ENCODE peak calls at places on chromosome 22, in five cellular contexts. O is thoracic aorta, U is body of pancreas, Y is iPS DF 6.9, Z is ovary. M is an unnamed sample.
A peak's percentile ranks its signal among the peaks of the same experiment; 100 is the strongest.

GRCh38 chr22:41474878-41475451 is 6.0 kb downstream of the ACO2 start:
- DNase-seq in O (no peak), U (no peak), Y (no peak), Z (no peak), M (no peak)

GRCh38 chr22:27405672-27406388 is 395.7 kb downstream of the MN1 start:
- DNase-seq in O (no peak), U (peak; percentile 75), Y (no peak), Z (peak; percentile 52), M (peak; percentile 52)

GRCh38 chr22:40123387-40123786 is 54.3 kb upstream of the TNRC6B start:
- DNase-seq in O (no peak), U (no peak), Y (no peak), Z (no peak), M (no peak)

GRCh38 chr22:40668611-40669390 is 10.5 kb upstream of the MCHR1 start:
- DNase-seq in O (no peak), U (no peak), Y (no peak), Z (no peak), M (no peak)

GRCh38 chr22:34877506-34877905 is 188.5 kb upstream of the ISX start:
- DNase-seq in O (no peak), U (no peak), Y (no peak), Z (no peak), M (no peak)

GRCh38 chr22:36077261-36077660 is 48.6 kb upstream of the RBFOX2 start:
- DNase-seq in O (no peak), U (no peak), Y (no peak), Z (no peak), M (no peak)

GRCh38 chr22:41021039-41021654 is 70.0 kb downstream of the RBX1 start:
- DNase-seq in O (no peak), U (peak; percentile 12), Y (no peak), Z (peak; percentile 46), M (peak; percentile 34)

GRCh38 chr22:40975346-40975745 is 24.2 kb downstream of the RBX1 start:
- DNase-seq in O (no peak), U (no peak), Y (no peak), Z (no peak), M (no peak)

GRCh38 chr22:29330753-29331152 is 15.3 kb upstream of the RASL10A start:
- DNase-seq in O (no peak), U (no peak), Y (no peak), Z (peak; percentile 83), M (no peak)

GRCh38 chr22:39351689-39352214 is 2.0 kb downstream of the SYNGR1 start:
- DNase-seq in O (no peak), U (no peak), Y (no peak), Z (no peak), M (no peak)

GRCh38 chr22:23219787-23220484 is 39.6 kb downstream of the BCR start:
- DNase-seq in O (no peak), U (no peak), Y (no peak), Z (no peak), M (peak; percentile 49)

GRCh38 chr22:18066181-18066859 is 11.5 kb upstream of the PEX26 start:
- DNase-seq in O (no peak), U (no peak), Y (no peak), Z (no peak), M (no peak)

GRCh38 chr22:37187891-37188761 is at the start of gene C1QTNF6:
- DNase-seq in O (no peak), U (no peak), Y (no peak), Z (peak; percentile 61), M (peak; percentile 65)

GRCh38 chr22:23067691-23068090 is 2.6 kb upstream of the GNAZ start:
- DNase-seq in O (no peak), U (peak; percentile 5), Y (no peak), Z (no peak), M (no peak)

GRCh38 chr22:38655532-38656255 is 498 bp downstream of the FAM227A start:
- DNase-seq in O (no peak), U (peak; percentile 17), Y (no peak), Z (no peak), M (no peak)

GRCh38 chr22:28750471-28750881 is 8.6 kb downstream of the HSCB start:
- DNase-seq in O (no peak), U (no peak), Y (no peak), Z (no peak), M (no peak)

GRCh38 chr22:42399315-42400271 is 32.6 kb downstream of the NFAM1 start:
- DNase-seq in O (no peak), U (peak; percentile 29), Y (no peak), Z (no peak), M (peak; percentile 36)

GRCh38 chr22:17647996-17648395 is 9.4 kb downstream of the BCL2L13 start:
- DNase-seq in O (no peak), U (no peak), Y (no peak), Z (no peak), M (no peak)

GRCh38 chr22:32830473-32830872 is 29.0 kb downstream of the TIMP3 start:
- DNase-seq in O (no peak), U (peak; percentile 22), Y (no peak), Z (no peak), M (no peak)

GRCh38 chr22:50473088-50473487 is 1.7 kb downstream of the SBF1 start:
- DNase-seq in O (no peak), U (no peak), Y (no peak), Z (no peak), M (peak; percentile 46)

GRCh38 chr22:38868886-38869381 is 3.1 kb downstream of the CBX6 start:
- DNase-seq in O (peak; percentile 38), U (peak; percentile 82), Y (peak; percentile 72), Z (peak; percentile 83), M (peak; percentile 81)

GRCh38 chr22:47055461-47055860 is 293.0 kb downstream of the TBC1D22A start:
- DNase-seq in O (no peak), U (no peak), Y (no peak), Z (no peak), M (no peak)

GRCh38 chr22:24106385-24107381 is 74.6 kb upstream of the SUSD2 start:
- DNase-seq in O (no peak), U (no peak), Y (no peak), Z (peak; percentile 40), M (no peak)

GRCh38 chr22:17422736-17423343 is 53.6 kb downstream of the CECR2 start:
- DNase-seq in O (no peak), U (no peak), Y (no peak), Z (no peak), M (no peak)

GRCh38 chr22:50418624-50419023 is 56.2 kb downstream of the SBF1 start:
- DNase-seq in O (no peak), U (no peak), Y (no peak), Z (no peak), M (no peak)

GRCh38 chr22:22397875-22398524 is 110.5 kb downstream of the ZNF280B start:
- DNase-seq in O (no peak), U (no peak), Y (no peak), Z (no peak), M (no peak)

GRCh38 chr22:19396561-19396933 is 35.0 kb downstream of the HIRA start:
- DNase-seq in O (no peak), U (no peak), Y (no peak), Z (no peak), M (no peak)
- H3K27ac ChIP-seq in O (no peak overlapping the region), U (no peak overlapping the region), Y (no peak overlapping the region), Z (no peak overlapping the region), M (no peak overlapping the region)

GRCh38 chr22:45166935-45167334 is 3.2 kb downstream of the NUP50 start:
- DNase-seq in O (no peak), U (no peak), Y (no peak), Z (no peak), M (no peak)
- H3K4me1 ChIP-seq in O (peaks cover 21% of the 10 kb centered on the region), U (peaks cover 32% of the 10 kb centered on the region), Y (no peaks in the 10 kb centered on the region), Z (peaks cover 4% of the 10 kb centered on the region), M (peaks cover 11% of the 10 kb centered on the region)

GRCh38 chr22:49155039-49155808 is 672.4 kb downstream of the BRD1 start:
- DNase-seq in O (no peak), U (no peak), Y (no peak), Z (no peak), M (no peak)
- H3K9me3 ChIP-seq in O (no peaks in the 10 kb centered on the region), U (no peaks in the 10 kb centered on the region), Y (peaks cover 33% of the 10 kb centered on the region), Z (no peaks in the 10 kb centered on the region), M (no peaks in the 10 kb centered on the region)

GRCh38 chr22:26131755-26132154 is 37.5 kb upstream of the SEZ6L start:
- DNase-seq in O (no peak), U (no peak), Y (no peak), Z (no peak), M (no peak)
- H3K27ac ChIP-seq in O (no peak overlapping the region), U (no peak overlapping the region), Y (no peak overlapping the region), Z (no peak overlapping the region), M (no peak overlapping the region)

GRCh38 chr22:31230155-31230870 is 18.2 kb downstream of the LIMK2 start:
- DNase-seq in O (no peak), U (no peak), Y (no peak), Z (no peak), M (no peak)

GRCh38 chr22:31228425-31228824 is 16.3 kb downstream of the LIMK2 start:
- DNase-seq in O (no peak), U (no peak), Y (no peak), Z (no peak), M (no peak)

GRCh38 chr22:31229402-31230140 is 17.5 kb downstream of the LIMK2 start:
- DNase-seq in O (no peak), U (peak; percentile 75), Y (no peak), Z (peak; percentile 46), M (peak; percentile 78)

GRCh38 chr22:31233001-31233400 is 20.9 kb downstream of the LIMK2 start:
- DNase-seq in O (no peak), U (no peak), Y (no peak), Z (no peak), M (no peak)

GRCh38 chr22:31230871-31231621 is 18.9 kb downstream of the LIMK2 start:
- DNase-seq in O (no peak), U (peak; percentile 71), Y (no peak), Z (peak; percentile 51), M (peak; percentile 70)
- H3K4me1 ChIP-seq in O (peaks cover 27% of the 10 kb centered on the region), U (peaks cover 43% of the 10 kb centered on the region), Y (no peaks in the 10 kb centered on the region), Z (no peaks in the 10 kb centered on the region), M (peaks cover 26% of the 10 kb centered on the region)

GRCh38 chr22:49322231-49322630 is 505.4 kb downstream of the BRD1 start:
- DNase-seq in O (no peak), U (no peak), Y (no peak), Z (no peak), M (no peak)

GRCh38 chr22:49324527-49325491 is 502.9 kb downstream of the BRD1 start:
- DNase-seq in O (no peak), U (no peak), Y (no peak), Z (no peak), M (no peak)

GRCh38 chr22:49325531-49326395 is 501.9 kb downstream of the BRD1 start:
- DNase-seq in O (no peak), U (no peak), Y (no peak), Z (no peak), M (no peak)

GRCh38 chr22:49322861-49323622 is 504.6 kb downstream of the BRD1 start:
- DNase-seq in O (no peak), U (no peak), Y (no peak), Z (no peak), M (no peak)

DNA sequence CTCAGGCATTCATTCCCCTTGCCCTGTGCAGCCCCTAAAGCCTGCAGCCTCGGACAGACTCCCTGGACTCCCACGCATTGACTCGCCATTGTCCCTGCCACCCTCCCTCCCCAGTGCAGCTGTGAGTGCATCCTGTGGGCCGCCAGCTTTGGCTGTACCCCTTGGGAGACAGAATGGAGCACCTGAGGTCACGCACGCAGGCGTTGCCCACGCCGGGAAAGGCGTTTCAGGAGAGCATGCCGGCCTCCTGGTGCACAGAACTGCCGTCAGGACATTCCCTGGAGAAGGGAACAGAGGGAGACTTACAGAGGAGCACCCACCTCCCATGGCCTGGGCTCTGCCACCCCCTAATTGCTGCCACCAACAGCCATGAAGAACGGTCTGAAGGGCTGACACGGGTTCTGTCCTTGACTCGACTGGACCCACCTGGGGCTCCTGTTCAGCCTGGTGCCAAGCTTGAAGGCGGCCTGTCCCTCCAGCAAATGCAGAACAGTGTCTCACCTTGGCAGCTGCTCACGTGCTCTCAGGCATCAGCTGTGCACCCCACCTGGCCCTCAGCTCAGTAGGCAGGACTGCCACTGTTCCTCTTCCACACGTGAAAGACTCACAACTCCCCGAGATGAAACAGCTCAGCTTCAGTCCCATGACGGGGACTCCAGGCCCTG is 503.8 kb downstream of the BRD1 start:
- DNase-seq in O (no peak), U (no peak), Y (no peak), Z (no peak), M (no peak)
- H3K9me3 ChIP-seq in O (peaks cover 6% of the 10 kb centered on the region), U (no peaks in the 10 kb centered on the region), Y (peaks cover 38% of the 10 kb centered on the region), Z (no peaks in the 10 kb centered on the region), M (no peaks in the 10 kb centered on the region)